ENCODE peak calls at places on chromosomes 7 and 10, in six cellular contexts. Z is colonic mucosa, D is heart left ventricle, R is sigmoid colon, K is pancreas, A is WERI-Rb-1. Q is an unnamed sample.

GRCh38 chr10:132395704-132396494 is 1.1 kb upstream of the PWWP2B start:
- DNase-seq in R (peak; percentile 90), A (peak; percentile 58), D (peak; percentile 85), Z (peak; percentile 83), K (peak; percentile 80), Q (peak; percentile 41)

GRCh38 chr10:75431180-75432111 is at the start of gene LRMDA:
- DNase-seq in K (peak; percentile 60), A (no peak), Z (peak; percentile 41), D (peak; percentile 46), R (peak; percentile 79), Q (peak; percentile 45)

GRCh38 chr7:28787116-28787515 is 171.0 kb downstream of the TRIL start:
- DNase-seq in Z (no peak), R (no peak), D (no peak), K (no peak), A (no peak), Q (no peak)

GRCh38 chr7:126856691-126857291 is 395.9 kb downstream of the GRM8 start:
- DNase-seq in Z (no peak), R (no peak), K (no peak), D (no peak), A (no peak), Q (peak; percentile 54)

GRCh38 chr7:152709307-152710133 is 33.6 kb upstream of the XRCC2 start:
- DNase-seq in R (no peak), A (no peak), K (no peak), D (no peak), Z (no peak), Q (no peak)

GRCh38 chr10:59709472-59710125 is at the start of gene SLC16A9:
- DNase-seq in A (peak; percentile 92), D (peak; percentile 62), K (peak; percentile 54), Z (peak; percentile 86), R (peak; percentile 67), Q (peak; percentile 57)

GRCh38 chr7:12257582-12257981 is 46.5 kb downstream of the TMEM106B start:
- DNase-seq in K (no peak), D (no peak), Z (no peak), R (no peak), A (no peak), Q (peak; percentile 66)

GRCh38 chr7:117600912-117601311 is 121.1 kb downstream of the CFTR start:
- DNase-seq in Z (no peak), R (no peak), D (no peak), A (no peak), K (no peak), Q (no peak)

GRCh38 chr10:59068581-59069191 is 107.8 kb upstream of the PHYHIPL start:
- DNase-seq in A (no peak), Z (no peak), D (no peak), R (no peak), K (no peak), Q (no peak)

GRCh38 chr7:156895024-156895780 is 2.2 kb upstream of the LMBR1 start:
- DNase-seq in D (peak; percentile 27), K (no peak), Z (no peak), A (no peak), R (no peak), Q (no peak)
- H3K4me3 ChIP-seq in D (no peak overlapping the region), K (no peak overlapping the region), Z (no peak overlapping the region), A (no peak overlapping the region), R (no peak overlapping the region), Q (no peak overlapping the region)

GRCh38 chr7:148079681-148080080 is 510.9 kb upstream of the C7orf33 start:
- DNase-seq in K (no peak), A (no peak), Z (no peak), D (no peak), R (no peak), Q (no peak)

GRCh38 chr7:148079206-148079605 is 511.4 kb upstream of the C7orf33 start:
- DNase-seq in Z (no peak), D (no peak), R (no peak), K (no peak), A (no peak), Q (no peak)

GRCh38 chr7:148084138-148084537 is 506.4 kb upstream of the C7orf33 start:
- DNase-seq in R (no peak), D (peak; percentile 11), Z (peak; percentile 38), A (peak; percentile 69), K (peak; percentile 27), Q (peak; percentile 70)
- TF ChIP-seq CTCF in R (peak; percentile 41), D (peak; percentile 63), Z (peak; percentile 34), A (peak; percentile 56), K (peak; percentile 52), Q (peak; percentile 77)

GRCh38 chr10:34183397-34183796 is 631.7 kb downstream of the PARD3 start:
- DNase-seq in Z (no peak), K (no peak), D (no peak), R (no peak), A (no peak), Q (no peak)
- H3K4me3 ChIP-seq in Z (no peak overlapping the region), K (no peak overlapping the region), D (no peak overlapping the region), R (no peak overlapping the region), A (no peak overlapping the region), Q (no peak overlapping the region)

DNA sequence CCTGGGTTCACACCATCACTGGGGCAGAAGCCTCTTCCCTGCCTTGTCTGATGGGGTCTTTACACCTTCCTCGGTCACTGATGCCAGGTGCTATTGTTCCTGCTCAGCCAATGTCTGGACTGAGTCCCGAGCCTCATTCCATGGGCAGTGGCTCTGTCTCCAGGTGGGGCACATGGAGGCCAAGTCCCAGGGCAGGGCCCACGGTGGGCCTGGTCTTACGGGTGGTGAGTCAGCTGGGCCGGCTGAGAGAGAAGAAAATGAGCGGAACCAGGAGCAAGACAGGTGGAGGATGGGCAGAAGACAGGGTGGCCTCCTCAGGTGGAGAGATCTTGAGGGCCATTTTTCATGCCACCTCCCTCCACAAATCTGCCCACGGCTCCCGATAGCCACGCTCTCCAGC is 131.7 kb upstream of the FAM20C start:
- DNase-seq in Z (no peak), K (no peak), R (peak; percentile 56), A (no peak), D (no peak), Q (no peak)
- TF ChIP-seq CTCF in Z (no peak), K (no peak), R (no peak), A (no peak), D (no peak), Q (no peak)

GRCh38 chr10:14010083-14010551 is 320.6 kb downstream of the FRMD4A start:
- DNase-seq in Z (no peak), K (no peak), D (peak; percentile 51), A (no peak), R (no peak), Q (peak; percentile 70)

GRCh38 chr10:14010827-14011574 is 319.7 kb downstream of the FRMD4A start:
- DNase-seq in Z (no peak), A (no peak), K (no peak), D (no peak), R (no peak), Q (no peak)

GRCh38 chr10:14014423-14014822 is 316.3 kb downstream of the FRMD4A start:
- DNase-seq in K (no peak), Z (no peak), A (no peak), R (no peak), D (no peak), Q (no peak)

GRCh38 chr10:14008648-14009072 is 322.1 kb downstream of the FRMD4A start:
- DNase-seq in D (no peak), A (no peak), Z (no peak), K (no peak), R (no peak), Q (peak; percentile 39)

GRCh38 chr10:14009315-14010082 is 321.2 kb downstream of the FRMD4A start:
- DNase-seq in D (no peak), R (no peak), A (no peak), K (no peak), Z (no peak), Q (peak; percentile 63)
- H3K4me3 ChIP-seq in D (peak overlapping the region; percentile 7), R (peak overlapping the region; percentile 10), A (peak overlapping the region; percentile 55), K (peak overlapping the region; percentile 26), Z (peak overlapping the region; percentile 10), Q (peak overlapping the region; percentile 65)

GRCh38 chr7:140697447-140698143 is 1.1 kb downstream of the NDUFB2 start:
- DNase-seq in Z (no peak), K (no peak), A (no peak), R (no peak), D (no peak), Q (peak; percentile 46)
- TF ChIP-seq CTCF in Z (no peak), K (no peak), A (peak; percentile 3), R (no peak), D (no peak), Q (no peak)

DNA sequence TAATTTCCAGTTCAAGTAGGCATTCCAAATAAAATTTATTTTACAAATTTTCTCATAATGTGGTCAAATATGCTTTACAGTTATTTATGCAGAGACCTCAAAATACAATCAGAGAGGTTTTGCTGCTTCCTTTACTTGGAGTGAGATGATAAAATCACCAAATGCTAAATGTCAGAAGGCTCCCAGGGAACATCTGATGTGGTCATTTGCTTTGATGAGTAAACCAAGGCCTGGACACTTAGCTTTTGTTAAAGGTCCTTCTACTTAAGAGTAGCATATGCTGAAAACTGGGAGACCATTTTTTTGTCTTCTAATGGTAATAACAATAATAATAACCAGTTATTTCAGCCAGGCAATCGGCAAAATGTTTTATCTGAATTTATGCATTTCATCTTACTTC is 60.6 kb upstream of the AKR1E2 start:
- DNase-seq in R (no peak), K (no peak), Z (no peak), D (no peak), A (no peak), Q (peak; percentile 29)
- H3K4me3 ChIP-seq in R (no peak overlapping the region), K (no peak overlapping the region), Z (no peak overlapping the region), D (no peak overlapping the region), A (no peak overlapping the region), Q (no peak overlapping the region)

GRCh38 chr7:332646-333398 is 42.9 kb downstream of the FOXL3 start:
- DNase-seq in D (peak; percentile 76), A (peak; percentile 88), R (peak; percentile 86), Z (peak; percentile 90), K (peak; percentile 94), Q (peak; percentile 65)
- TF ChIP-seq CTCF in D (peak; percentile 94), A (peak; percentile 88), R (peak; percentile 75), Z (peak; percentile 74), K (peak; percentile 92), Q (peak; percentile 75)

Q was measured in choroid plexus epithelial cell.